ENCODE peak calls at places on chromosomes 6 and 20, in seven cellular contexts. One of them, this sample, is unnamed. For H3K9me3, the result is how much of the 10 kb centered on the place peaks cover.

GRCh38 chr6:36493859-36494258 is 51.1 kb downstream of the KCTD20 start:
- DNase-seq in mucosa of descending colon: no peak
- DNase-seq in ovary: no peak
- DNase-seq in aorta: no peak
- DNase-seq in neural progenitor cell: peak
- DNase-seq in heart left ventricle: no peak
- DNase-seq in CD4-positive, alpha-beta T cell: no peak
- DNase-seq in this sample: no peak

GRCh38 chr6:104409913-104410312 is 449.8 kb downstream of the HACE1 start:
- DNase-seq in mucosa of descending colon: no peak
- DNase-seq in ovary: no peak
- DNase-seq in aorta: no peak
- DNase-seq in neural progenitor cell: no peak
- DNase-seq in heart left ventricle: no peak
- DNase-seq in CD4-positive, alpha-beta T cell: no peak
- DNase-seq in this sample: no peak

GRCh38 chr6:53273356-53273755 is 75.4 kb downstream of the ELOVL5 start:
- DNase-seq in mucosa of descending colon: no peak
- DNase-seq in ovary: no peak
- DNase-seq in aorta: no peak
- DNase-seq in neural progenitor cell: peak
- DNase-seq in heart left ventricle: no peak
- DNase-seq in CD4-positive, alpha-beta T cell: no peak
- DNase-seq in this sample: no peak

GRCh38 chr6:169999367-169999766 is 247.9 kb downstream of the ERMARD start:
- DNase-seq in mucosa of descending colon: no peak
- DNase-seq in ovary: no peak
- DNase-seq in aorta: no peak
- DNase-seq in neural progenitor cell: no peak
- DNase-seq in heart left ventricle: no peak
- DNase-seq in CD4-positive, alpha-beta T cell: no peak
- DNase-seq in this sample: no peak

GRCh38 chr6:56416247-56416646 is 168.9 kb upstream of the COL21A1 start:
- DNase-seq in mucosa of descending colon: no peak
- DNase-seq in ovary: no peak
- DNase-seq in aorta: no peak
- DNase-seq in neural progenitor cell: no peak
- DNase-seq in heart left ventricle: no peak
- DNase-seq in CD4-positive, alpha-beta T cell: no peak
- DNase-seq in this sample: no peak

GRCh38 chr6:157751547-157752200 is 71.4 kb upstream of the SNX9 start:
- DNase-seq in mucosa of descending colon: no peak
- DNase-seq in ovary: no peak
- DNase-seq in aorta: no peak
- DNase-seq in neural progenitor cell: no peak
- DNase-seq in heart left ventricle: no peak
- DNase-seq in CD4-positive, alpha-beta T cell: no peak
- DNase-seq in this sample: no peak

GRCh38 chr6:2264932-2265331 is 19.5 kb upstream of the GMDS start:
- DNase-seq in mucosa of descending colon: no peak
- DNase-seq in ovary: no peak
- DNase-seq in aorta: no peak
- DNase-seq in neural progenitor cell: no peak
- DNase-seq in heart left ventricle: no peak
- DNase-seq in CD4-positive, alpha-beta T cell: no peak
- DNase-seq in this sample: no peak

GRCh38 chr6:158923801-158924498 is 76.1 kb downstream of the RSPH3 start:
- DNase-seq in mucosa of descending colon: peak
- DNase-seq in ovary: no peak
- DNase-seq in aorta: no peak
- DNase-seq in neural progenitor cell: no peak
- DNase-seq in heart left ventricle: no peak
- DNase-seq in CD4-positive, alpha-beta T cell: no peak
- DNase-seq in this sample: no peak

GRCh38 chr6:154732538-154732823 is 735 bp upstream of the SCAF8 start:
- DNase-seq in mucosa of descending colon: no peak
- DNase-seq in ovary: no peak
- DNase-seq in aorta: no peak
- DNase-seq in neural progenitor cell: peak
- DNase-seq in heart left ventricle: no peak
- DNase-seq in CD4-positive, alpha-beta T cell: no peak
- DNase-seq in this sample: no peak

GRCh38 chr6:3751730-3752537 is 421 bp upstream of the PXDC1 start:
- DNase-seq in mucosa of descending colon: peak
- DNase-seq in ovary: peak
- DNase-seq in aorta: peak
- DNase-seq in neural progenitor cell: peak
- DNase-seq in heart left ventricle: peak
- DNase-seq in CD4-positive, alpha-beta T cell: peak
- DNase-seq in this sample: peak

GRCh38 chr6:107618672-107619071 is 128.8 kb downstream of the SOBP start:
- DNase-seq in mucosa of descending colon: peak
- DNase-seq in ovary: no peak
- DNase-seq in aorta: no peak
- DNase-seq in neural progenitor cell: no peak
- DNase-seq in heart left ventricle: no peak
- DNase-seq in CD4-positive, alpha-beta T cell: peak
- DNase-seq in this sample: no peak
- H3K9me3 ChIP-seq in mucosa of descending colon: under half
- H3K9me3 ChIP-seq in ovary: under half
- H3K9me3 ChIP-seq in aorta: under half
- H3K9me3 ChIP-seq in neural progenitor cell: under half
- H3K9me3 ChIP-seq in heart left ventricle: under half
- H3K9me3 ChIP-seq in CD4-positive, alpha-beta T cell: under half
- H3K9me3 ChIP-seq in this sample: under half

DNA sequence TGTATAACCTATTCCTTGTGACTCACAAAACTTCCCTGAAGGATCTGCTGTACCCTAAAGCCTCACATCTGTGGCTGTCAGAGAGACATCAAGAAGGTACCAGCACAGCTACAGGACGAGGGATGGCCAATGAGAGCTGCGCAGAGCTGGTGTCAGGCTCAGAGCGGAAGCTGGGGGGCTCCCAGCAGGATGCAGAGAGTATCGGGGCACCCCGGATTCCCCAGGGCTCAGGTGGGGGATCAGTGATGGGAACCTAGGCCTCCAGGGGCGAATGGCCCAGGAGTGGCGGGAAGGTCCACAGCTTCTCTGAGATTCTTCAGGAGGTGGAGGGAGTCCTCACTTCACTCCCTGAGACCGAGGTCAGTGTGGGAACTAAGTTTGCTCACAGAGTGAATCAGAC is 30.9 kb upstream of the SMOC2 start:
- DNase-seq in mucosa of descending colon: no peak
- DNase-seq in ovary: no peak
- DNase-seq in aorta: peak
- DNase-seq in neural progenitor cell: no peak
- DNase-seq in heart left ventricle: no peak
- DNase-seq in CD4-positive, alpha-beta T cell: no peak
- DNase-seq in this sample: no peak
- H3K9me3 ChIP-seq in mucosa of descending colon: under half
- H3K9me3 ChIP-seq in ovary: under half
- H3K9me3 ChIP-seq in aorta: under half
- H3K9me3 ChIP-seq in neural progenitor cell: under half
- H3K9me3 ChIP-seq in heart left ventricle: under half
- H3K9me3 ChIP-seq in CD4-positive, alpha-beta T cell: under half
- H3K9me3 ChIP-seq in this sample: under half

GRCh38 chr6:5053864-5054426 is 31.2 kb upstream of the PPP1R3G start:
- DNase-seq in mucosa of descending colon: no peak
- DNase-seq in ovary: no peak
- DNase-seq in aorta: no peak
- DNase-seq in neural progenitor cell: no peak
- DNase-seq in heart left ventricle: no peak
- DNase-seq in CD4-positive, alpha-beta T cell: no peak
- DNase-seq in this sample: no peak

GRCh38 chr6:5054427-5054873 is 30.7 kb upstream of the PPP1R3G start:
- DNase-seq in mucosa of descending colon: no peak
- DNase-seq in ovary: no peak
- DNase-seq in aorta: no peak
- DNase-seq in neural progenitor cell: no peak
- DNase-seq in heart left ventricle: no peak
- DNase-seq in CD4-positive, alpha-beta T cell: no peak
- DNase-seq in this sample: no peak

GRCh38 chr6:5053038-5053437 is 32.1 kb upstream of the PPP1R3G start:
- DNase-seq in mucosa of descending colon: no peak
- DNase-seq in ovary: no peak
- DNase-seq in aorta: no peak
- DNase-seq in neural progenitor cell: no peak
- DNase-seq in heart left ventricle: no peak
- DNase-seq in CD4-positive, alpha-beta T cell: no peak
- DNase-seq in this sample: no peak

GRCh38 chr6:5051394-5051793 is 33.7 kb upstream of the PPP1R3G start:
- DNase-seq in mucosa of descending colon: no peak
- DNase-seq in ovary: no peak
- DNase-seq in aorta: no peak
- DNase-seq in neural progenitor cell: no peak
- DNase-seq in heart left ventricle: no peak
- DNase-seq in CD4-positive, alpha-beta T cell: no peak
- DNase-seq in this sample: no peak

DNA sequence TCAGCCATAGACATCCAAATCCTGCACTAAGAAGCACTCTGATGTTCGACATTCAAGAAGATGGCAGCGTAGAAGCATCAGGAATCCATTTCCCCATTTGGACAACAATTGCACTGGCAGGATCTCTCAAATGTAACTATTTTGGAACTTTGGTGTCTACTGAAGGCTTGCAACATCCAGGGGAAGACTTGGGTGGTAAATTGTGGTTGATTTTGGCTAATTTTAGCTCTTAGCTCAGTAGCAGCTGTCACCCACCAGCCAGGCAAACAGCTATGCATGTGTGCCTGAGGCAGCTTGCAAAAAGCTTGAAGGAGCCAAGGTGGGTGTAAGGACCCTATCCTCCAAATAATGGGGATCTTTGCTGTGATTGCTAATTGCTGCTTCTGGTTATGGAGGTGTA is 35.1 kb upstream of the PPP1R3G start:
- DNase-seq in mucosa of descending colon: no peak
- DNase-seq in ovary: no peak
- DNase-seq in aorta: no peak
- DNase-seq in neural progenitor cell: no peak
- DNase-seq in heart left ventricle: no peak
- DNase-seq in CD4-positive, alpha-beta T cell: no peak
- DNase-seq in this sample: no peak
- H3K9me3 ChIP-seq in mucosa of descending colon: under half
- H3K9me3 ChIP-seq in ovary: under half
- H3K9me3 ChIP-seq in aorta: under half
- H3K9me3 ChIP-seq in neural progenitor cell: under half
- H3K9me3 ChIP-seq in heart left ventricle: under half
- H3K9me3 ChIP-seq in CD4-positive, alpha-beta T cell: under half
- H3K9me3 ChIP-seq in this sample: under half

DNA sequence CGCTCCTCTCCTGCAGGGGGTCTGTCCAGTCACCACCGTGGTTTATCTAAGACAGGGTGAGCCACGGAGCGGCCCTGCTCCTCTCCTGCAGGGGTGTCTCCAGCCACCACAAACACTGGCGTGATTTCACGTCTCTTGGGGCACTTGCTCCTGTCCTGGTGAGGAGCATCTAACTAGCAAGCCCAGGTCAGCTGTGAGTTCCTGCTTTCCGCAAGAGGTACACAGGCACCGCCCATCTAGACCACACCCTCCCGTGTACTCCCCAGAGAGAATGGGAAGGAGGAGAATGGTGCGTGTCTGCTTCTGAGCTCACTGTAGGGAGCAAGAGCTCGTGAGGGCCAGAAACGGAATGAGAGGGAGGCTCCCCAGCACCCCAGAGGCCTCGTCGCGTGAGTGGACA is 40.7 kb downstream of the DACT2 start:
- DNase-seq in mucosa of descending colon: peak
- DNase-seq in ovary: no peak
- DNase-seq in aorta: no peak
- DNase-seq in neural progenitor cell: no peak
- DNase-seq in heart left ventricle: no peak
- DNase-seq in CD4-positive, alpha-beta T cell: no peak
- DNase-seq in this sample: no peak
- H3K9me3 ChIP-seq in mucosa of descending colon: under half
- H3K9me3 ChIP-seq in ovary: under half
- H3K9me3 ChIP-seq in aorta: under half
- H3K9me3 ChIP-seq in neural progenitor cell: under half
- H3K9me3 ChIP-seq in heart left ventricle: under half
- H3K9me3 ChIP-seq in CD4-positive, alpha-beta T cell: under half
- H3K9me3 ChIP-seq in this sample: under half

GRCh38 chr20:30598460-30599230 is 658.8 kb upstream of the DEFB115 start:
- DNase-seq in mucosa of descending colon: no peak
- DNase-seq in ovary: no peak
- DNase-seq in aorta: no peak
- DNase-seq in neural progenitor cell: no peak
- DNase-seq in heart left ventricle: no peak
- DNase-seq in CD4-positive, alpha-beta T cell: no peak
- DNase-seq in this sample: no peak
- H3K9me3 ChIP-seq in mucosa of descending colon: under half
- H3K9me3 ChIP-seq in ovary: under half
- H3K9me3 ChIP-seq in aorta: under half
- H3K9me3 ChIP-seq in neural progenitor cell: under half
- H3K9me3 ChIP-seq in heart left ventricle: under half
- H3K9me3 ChIP-seq in CD4-positive, alpha-beta T cell: under half
- H3K9me3 ChIP-seq in this sample: under half

GRCh38 chr6:155967326-155967725 is 511.7 kb upstream of the NOX3 start:
- DNase-seq in mucosa of descending colon: no peak
- DNase-seq in ovary: no peak
- DNase-seq in aorta: no peak
- DNase-seq in neural progenitor cell: no peak
- DNase-seq in heart left ventricle: no peak
- DNase-seq in CD4-positive, alpha-beta T cell: no peak
- DNase-seq in this sample: no peak
- H3K9me3 ChIP-seq in mucosa of descending colon: under half
- H3K9me3 ChIP-seq in ovary: under half
- H3K9me3 ChIP-seq in aorta: under half
- H3K9me3 ChIP-seq in neural progenitor cell: under half
- H3K9me3 ChIP-seq in heart left ventricle: under half
- H3K9me3 ChIP-seq in CD4-positive, alpha-beta T cell: under half
- H3K9me3 ChIP-seq in this sample: under half

GRCh38 chr6:6384520-6384919 is 64.1 kb upstream of the F13A1 start:
- DNase-seq in mucosa of descending colon: no peak
- DNase-seq in ovary: no peak
- DNase-seq in aorta: no peak
- DNase-seq in neural progenitor cell: peak
- DNase-seq in heart left ventricle: no peak
- DNase-seq in CD4-positive, alpha-beta T cell: no peak
- DNase-seq in this sample: no peak

GRCh38 chr6:6376845-6377244 is 56.4 kb upstream of the F13A1 start:
- DNase-seq in mucosa of descending colon: no peak
- DNase-seq in ovary: no peak
- DNase-seq in aorta: no peak
- DNase-seq in neural progenitor cell: no peak
- DNase-seq in heart left ventricle: no peak
- DNase-seq in CD4-positive, alpha-beta T cell: no peak
- DNase-seq in this sample: no peak

GRCh38 chr6:6379573-6379972 is 59.1 kb upstream of the F13A1 start:
- DNase-seq in mucosa of descending colon: no peak
- DNase-seq in ovary: no peak
- DNase-seq in aorta: no peak
- DNase-seq in neural progenitor cell: no peak
- DNase-seq in heart left ventricle: no peak
- DNase-seq in CD4-positive, alpha-beta T cell: no peak
- DNase-seq in this sample: no peak
- H3K9me3 ChIP-seq in mucosa of descending colon: under half
- H3K9me3 ChIP-seq in ovary: under half
- H3K9me3 ChIP-seq in aorta: under half
- H3K9me3 ChIP-seq in neural progenitor cell: under half
- H3K9me3 ChIP-seq in heart left ventricle: under half
- H3K9me3 ChIP-seq in CD4-positive, alpha-beta T cell: under half
- H3K9me3 ChIP-seq in this sample: under half

DNA sequence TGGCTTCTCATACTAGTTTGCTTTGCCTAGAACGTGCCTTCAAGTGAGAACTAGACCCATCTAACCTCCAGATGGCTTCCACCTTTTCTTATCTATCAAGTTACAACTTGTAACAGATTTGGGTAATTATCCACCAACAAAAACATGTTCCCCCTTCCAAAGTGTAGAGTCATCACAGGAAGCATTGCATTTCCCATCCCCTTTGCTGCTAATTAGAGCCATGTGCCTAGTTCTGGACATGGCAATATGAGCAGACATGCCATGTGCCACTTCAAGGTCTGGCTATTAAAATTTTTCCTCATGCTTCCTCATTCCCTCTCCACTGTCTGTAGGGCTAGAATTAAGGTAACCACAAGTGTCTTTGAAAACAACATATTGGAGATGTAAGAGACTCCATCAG is 814.4 kb downstream of the TENT5A start:
- DNase-seq in mucosa of descending colon: no peak
- DNase-seq in ovary: no peak
- DNase-seq in aorta: no peak
- DNase-seq in neural progenitor cell: no peak
- DNase-seq in heart left ventricle: no peak
- DNase-seq in CD4-positive, alpha-beta T cell: no peak
- DNase-seq in this sample: no peak
- H3K9me3 ChIP-seq in mucosa of descending colon: under half
- H3K9me3 ChIP-seq in ovary: under half
- H3K9me3 ChIP-seq in aorta: under half
- H3K9me3 ChIP-seq in neural progenitor cell: under half
- H3K9me3 ChIP-seq in heart left ventricle: under half
- H3K9me3 ChIP-seq in CD4-positive, alpha-beta T cell: under half
- H3K9me3 ChIP-seq in this sample: under half